ENCODE peak calls at places on chromosomes 2 and 18, in six cellular contexts. A is substantia nigra; T is HTR-8/SVneo; Q is GM13976; K is activated CD4-positive, alpha-beta memory T cell treated with anti-CD3 and anti-CD28 coated beads, Interleukin-2, amount 10 ng/mL, durations not matched to agents 7 days and 5 days; V is GM12892. E is an unnamed sample.

GRCh38 chr18:13481820-13482640 is 244.3 kb downstream of the FAM210A start:
- DNase-seq in V (peak), Q (peak), A (no peak), T (no peak), K (no peak), E (no peak)

GRCh38 chr2:74368499-74368898 is 11.6 kb downstream of the DCTN1 start:
- DNase-seq in V (no peak), A (no peak), T (no peak), Q (no peak), K (no peak), E (no peak)

GRCh38 chr2:29223851-29224692 is 108.9 kb downstream of the CLIP4 start:
- DNase-seq in T (peak), V (no peak), Q (no peak), K (no peak), A (peak), E (peak)

GRCh38 chr18:79395761-79396404 is at the start of gene NFATC1:
- DNase-seq in V (no peak), Q (peak), T (peak), A (peak), K (peak), E (no peak)

GRCh38 chr18:79983793-79984192 is 4.6 kb downstream of the TXNL4A start:
- DNase-seq in V (no peak), A (no peak), Q (no peak), T (no peak), K (no peak), E (no peak)

GRCh38 chr2:149330127-149331022 is at the start of gene LYPD6:
- DNase-seq in T (peak), A (peak), V (peak), Q (peak), K (no peak), E (no peak)

GRCh38 chr2:139585133-139585532 is 804.9 kb upstream of the NXPH2 start:
- DNase-seq in V (no peak), Q (no peak), T (no peak), K (no peak), A (no peak), E (no peak)

GRCh38 chr18:9575558-9575957 is 38.8 kb downstream of the PPP4R1 start:
- DNase-seq in V (peak), A (peak), T (peak), K (no peak), Q (peak), E (peak)

GRCh38 chr2:151996243-151997003 is 102.4 kb downstream of the CACNB4 start:
- DNase-seq in Q (no peak), T (no peak), V (no peak), A (no peak), K (no peak), E (no peak)

GRCh38 chr2:73925033-73925704 is 1.5 kb upstream of the DGUOK start:
- DNase-seq in T (no peak), A (no peak), Q (no peak), K (no peak), V (no peak), E (no peak)

GRCh38 chr2:72129676-72130340 is 17.9 kb downstream of the CYP26B1 start:
- DNase-seq in K (no peak), Q (no peak), T (no peak), V (no peak), A (no peak), E (no peak)

GRCh38 chr18:50179465-50179864 is 15.5 kb downstream of the MYO5B start:
- DNase-seq in K (no peak), A (no peak), V (no peak), Q (no peak), T (no peak), E (no peak)

GRCh38 chr18:79329786-79330185 is 65.9 kb upstream of the NFATC1 start:
- DNase-seq in V (no peak), T (no peak), K (no peak), Q (no peak), A (no peak), E (no peak)

E was measured in astrocyte of the cerebellum.